ENCODE peak calls at places on chromosomes 16 and 17, in nine cellular contexts. T is left ventricle myocardium inferior, D is upper lobe of right lung, R is A549, Z is K562, B is heart right ventricle, A is IMR-90, M is AG10803, Q is right lobe of liver. V is an unnamed sample.

GRCh38 chr16:50209548-50210265 is 56.6 kb downstream of the TENT4B start:
- DNase-seq in Q (no peak), R (no peak), M (no peak), D (no peak), Z (no peak), T (no peak), B (no peak), A (no peak), V (no peak)

GRCh38 chr16:57349212-57350031 is 9.2 kb upstream of the CCL22 start:
- DNase-seq in A (no peak), R (no peak), M (no peak), D (no peak), Q (no peak), B (no peak), T (no peak), Z (no peak), V (no peak)

GRCh38 chr16:12508054-12508453 is 295.6 kb downstream of the CPPED1 start:
- DNase-seq in B (no peak), D (no peak), R (no peak), Z (no peak), M (no peak), T (no peak), Q (no peak), A (no peak), V (no peak)

GRCh38 chr16:56701534-56701933 is 19.3 kb downstream of the MT1X start:
- DNase-seq in M (no peak), D (no peak), B (no peak), R (no peak), T (no peak), A (no peak), Q (no peak), Z (no peak), V (no peak)

GRCh38 chr17:59493867-59494266 is 71.5 kb upstream of the DHX40 start:
- DNase-seq in T (no peak), D (no peak), Q (no peak), A (no peak), R (no peak), B (no peak), M (no peak), Z (peak; percentile 20), V (no peak)

GRCh38 chr16:48013476-48013875 is 142.3 kb downstream of the ABCC12 start:
- DNase-seq in T (no peak), A (no peak), D (no peak), Q (no peak), Z (no peak), R (no peak), M (no peak), B (peak; percentile 5), V (peak; percentile 22)

GRCh38 chr17:62626719-62627218 is 701 bp upstream of the MRC2 start:
- DNase-seq in T (peak; percentile 67), D (peak; percentile 76), Q (no peak), A (peak; percentile 90), R (peak; percentile 82), B (peak; percentile 71), M (peak; percentile 87), Z (no peak), V (peak; percentile 94)

GRCh38 chr17:44536090-44536960 is 21.0 kb upstream of the FZD2 start:
- DNase-seq in T (no peak), Q (no peak), D (no peak), Z (no peak), B (peak; percentile 35), R (no peak), A (no peak), M (peak; percentile 61), V (peak; percentile 75)

GRCh38 chr16:49268667-49269066 is 13.0 kb downstream of the CBLN1 start:
- DNase-seq in Z (no peak), A (no peak), T (no peak), Q (no peak), R (no peak), M (no peak), B (no peak), D (no peak), V (no peak)

GRCh38 chr16:11612110-11612981 is 25.6 kb upstream of the LITAF start:
- DNase-seq in A (no peak), T (peak; percentile 35), R (no peak), M (no peak), Z (peak; percentile 50), Q (peak; percentile 96), B (no peak), D (peak; percentile 90), V (no peak)

DNA sequence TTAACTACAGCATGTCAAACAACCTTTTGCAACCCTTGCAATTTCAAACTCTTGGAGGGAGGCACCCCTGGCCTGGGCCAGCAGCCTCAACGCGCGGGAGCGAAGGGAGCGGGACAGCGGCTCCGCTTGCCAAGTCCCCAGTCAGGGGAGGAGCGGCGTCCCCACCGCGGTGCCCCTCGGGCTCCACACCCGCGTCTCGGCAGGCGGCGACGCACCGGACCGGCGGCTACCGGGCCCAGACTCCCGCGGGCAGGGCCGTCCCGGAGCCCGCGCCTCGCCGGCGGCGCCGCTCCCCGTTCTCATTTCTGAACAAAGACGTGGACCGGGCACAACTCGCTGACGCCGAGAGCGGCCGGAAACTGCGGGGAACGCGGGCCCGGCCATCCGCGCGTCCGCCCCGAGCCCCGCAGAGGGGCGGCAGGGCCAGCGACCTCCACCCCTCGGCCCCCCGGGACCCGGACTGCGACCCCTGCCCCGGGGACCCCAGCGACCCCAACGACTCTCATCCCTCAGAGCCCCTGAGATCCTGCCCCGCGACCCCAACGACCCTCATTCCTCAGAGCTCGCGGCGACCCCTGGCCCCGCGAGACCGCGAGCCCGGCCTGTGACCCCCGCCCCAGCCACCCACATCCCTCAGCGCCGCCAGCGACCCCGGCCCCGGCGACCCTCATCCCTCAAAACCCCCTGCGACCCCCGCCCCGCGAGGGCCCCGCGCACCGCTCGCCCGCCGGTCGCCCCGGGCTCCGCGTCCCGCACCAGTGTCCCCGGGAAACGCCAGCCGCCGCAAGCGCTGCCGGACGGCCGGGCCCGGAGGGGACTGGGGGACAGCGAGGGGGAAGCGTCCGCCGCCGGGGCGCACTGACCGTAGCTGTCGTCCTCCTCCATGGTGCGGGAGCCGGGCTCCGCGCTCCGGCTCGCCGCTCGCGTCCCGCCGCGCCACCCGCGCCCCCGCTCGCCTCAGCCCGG is at the start of gene CYTH1:
- DNase-seq in M (no peak), R (no peak), T (peak; percentile 63), A (no peak), Q (peak; percentile 89), Z (peak; percentile 31), D (peak; percentile 86), B (no peak), V (peak; percentile 27)
- TF ChIP-seq CTCF in M (no peak), R (no peak), T (peak; percentile 8), A (no peak), Q (no peak), Z (no peak), D (no peak), B (no peak), V (no peak)

DNA sequence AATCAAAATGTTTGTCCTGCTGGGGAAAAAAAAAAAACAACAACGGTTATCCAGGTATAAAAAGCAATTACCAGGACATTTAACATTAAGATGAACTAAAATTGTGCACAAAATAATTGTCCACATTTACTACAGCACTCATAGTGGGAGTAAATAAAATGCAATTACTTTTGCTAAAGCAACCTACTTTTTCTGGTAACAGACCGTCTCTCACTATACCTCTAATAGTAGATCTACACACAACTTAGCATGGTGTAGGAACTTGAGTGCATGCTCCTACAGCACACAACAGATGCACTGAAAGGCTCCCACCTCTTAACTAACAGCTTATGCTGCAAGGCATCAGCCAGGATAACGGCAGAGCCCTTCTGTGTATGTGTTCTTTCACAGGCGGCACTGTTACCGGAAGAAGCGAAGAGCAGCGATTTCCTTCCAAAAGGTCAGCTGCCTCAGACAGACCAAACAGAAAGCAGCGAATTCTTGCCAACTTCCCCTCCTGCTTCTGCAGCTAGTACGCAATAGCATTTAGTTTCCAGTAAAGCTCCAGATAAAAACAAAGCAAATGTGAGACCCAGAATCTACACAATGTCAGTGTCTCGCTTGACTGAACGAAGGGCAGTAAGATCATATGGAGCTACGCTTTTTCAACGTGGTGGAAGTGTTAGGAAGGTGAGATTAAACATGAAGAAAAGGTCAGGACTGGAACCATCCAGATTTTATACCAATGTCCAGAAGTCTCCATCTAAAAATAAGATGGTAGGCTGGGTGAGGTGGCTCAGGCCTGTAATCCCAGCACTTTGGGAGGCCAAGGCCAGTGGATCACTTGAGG is 27.6 kb downstream of the STAT5B start:
- DNase-seq in M (peak; percentile 88), B (peak; percentile 90), T (peak; percentile 60), A (peak; percentile 93), Z (no peak), R (no peak), D (no peak), Q (peak; percentile 82), V (peak; percentile 98)
- H3K4me3 ChIP-seq in M (peak overlapping the region; percentile 49), B (peak overlapping the region; percentile 6), T (peak overlapping the region; percentile 56), A (peak overlapping the region; percentile 38), Z (no peak overlapping the region), R (no peak overlapping the region), D (peak overlapping the region; percentile 22), Q (peak overlapping the region; percentile 28), V (peak overlapping the region; percentile 47)

GRCh38 chr17:29954405-29954804 is 13.0 kb downstream of the EFCAB5 start:
- DNase-seq in T (no peak), B (no peak), A (no peak), R (no peak), M (no peak), D (no peak), Z (no peak), Q (no peak), V (no peak)
- TF ChIP-seq CTCF in T (no peak), B (peak; percentile 11), A (no peak), R (no peak), M (peak; percentile 12), D (no peak), Z (peak; percentile 34), Q (no peak), V (peak; percentile 7)

GRCh38 chr17:73901661-73902415 is 257.6 kb upstream of the SDK2 start:
- DNase-seq in Z (no peak), B (peak; percentile 27), D (peak; percentile 82), M (no peak), A (no peak), Q (peak; percentile 58), R (no peak), T (peak; percentile 57), V (no peak)
- H3K4me3 ChIP-seq in Z (no peak overlapping the region), B (no peak overlapping the region), D (peak overlapping the region; percentile 46), M (no peak overlapping the region), A (no peak overlapping the region), Q (no peak overlapping the region), R (no peak overlapping the region), T (peak overlapping the region; percentile 58), V (no peak overlapping the region)

GRCh38 chr16:1884155-1884760 is 12.3 kb upstream of the MEIOB start:
- DNase-seq in D (no peak), B (no peak), Z (peak; percentile 59), Q (no peak), M (peak; percentile 8), A (no peak), R (peak; percentile 72), T (no peak), V (peak; percentile 33)
- TF ChIP-seq CTCF in D (no peak), B (no peak), Z (peak; percentile 25), Q (peak; percentile 19), M (peak; percentile 23), A (no peak), R (no peak), T (peak; percentile 13), V (peak; percentile 23)

GRCh38 chr16:77993586-77993985 is 28.8 kb upstream of the CLEC3A start:
- DNase-seq in Z (no peak), A (peak; percentile 35), M (peak; percentile 30), R (no peak), B (no peak), T (no peak), Q (no peak), D (no peak), V (no peak)
- H3K4me3 ChIP-seq in Z (no peak overlapping the region), A (no peak overlapping the region), M (peak overlapping the region; percentile 1), R (no peak overlapping the region), B (no peak overlapping the region), T (no peak overlapping the region), Q (no peak overlapping the region), D (no peak overlapping the region), V (no peak overlapping the region)